ENCODE peak calls at places on chromosomes 12 and 14, in four cellular contexts. B is sigmoid colon, E is gastrocnemius medialis, V is left lung. R is an unnamed sample. For H3K27me3, the result is how much of the 10 kb centered on the place peaks cover.

GRCh38 chr14:93160353-93160801 is 24.3 kb downstream of the MOAP1 start:
- DNase-seq in E (no peak), B (no peak), V (peak), R (peak)

GRCh38 chr12:49507139-49507538 is 31.7 kb upstream of the KCNH3 start:
- DNase-seq in E (no peak), B (no peak), V (no peak), R (peak)

GRCh38 chr12:83985068-83985467 is 927.5 kb downstream of the SLC6A15 start:
- DNase-seq in E (no peak), V (no peak), B (no peak), R (no peak)

GRCh38 chr12:105622220-105622619 is 291.7 kb downstream of the C12orf75 start:
- DNase-seq in V (no peak), B (no peak), E (no peak), R (peak)

GRCh38 chr12:46084666-46085631 is 94.6 kb upstream of the SCAF11 start:
- DNase-seq in E (no peak), V (no peak), B (no peak), R (no peak)

GRCh38 chr12:57234233-57234570 is 4.7 kb downstream of the SHMT2 start:
- DNase-seq in E (no peak), V (peak), B (no peak), R (no peak)

GRCh38 chr14:38883127-38883526 is 219.9 kb downstream of the SEC23A start:
- DNase-seq in V (no peak), B (no peak), E (no peak), R (no peak)

GRCh38 chr14:78207414-78207813 is 37.2 kb downstream of the NRXN3 start:
- DNase-seq in E (no peak), B (no peak), V (no peak), R (no peak)

GRCh38 chr14:75959031-75959430 is 22.8 kb downstream of the TGFB3 start:
- DNase-seq in E (no peak), B (no peak), V (no peak), R (no peak)

GRCh38 chr14:105411017-105411941 is 8.3 kb upstream of the MTA1 start:
- DNase-seq in B (peak), E (no peak), V (peak), R (peak)

GRCh38 chr14:50719911-50720759 is 52.0 kb upstream of the SAV1 start:
- DNase-seq in B (no peak), E (no peak), V (no peak), R (peak)

GRCh38 chr14:99342204-99342603 is 70.2 kb upstream of the BCL11B start:
- DNase-seq in E (no peak), V (no peak), B (no peak), R (no peak)

GRCh38 chr14:35159742-35160409 is 37.5 kb downstream of the PRORP start:
- DNase-seq in B (no peak), E (no peak), V (no peak), R (peak)

DNA sequence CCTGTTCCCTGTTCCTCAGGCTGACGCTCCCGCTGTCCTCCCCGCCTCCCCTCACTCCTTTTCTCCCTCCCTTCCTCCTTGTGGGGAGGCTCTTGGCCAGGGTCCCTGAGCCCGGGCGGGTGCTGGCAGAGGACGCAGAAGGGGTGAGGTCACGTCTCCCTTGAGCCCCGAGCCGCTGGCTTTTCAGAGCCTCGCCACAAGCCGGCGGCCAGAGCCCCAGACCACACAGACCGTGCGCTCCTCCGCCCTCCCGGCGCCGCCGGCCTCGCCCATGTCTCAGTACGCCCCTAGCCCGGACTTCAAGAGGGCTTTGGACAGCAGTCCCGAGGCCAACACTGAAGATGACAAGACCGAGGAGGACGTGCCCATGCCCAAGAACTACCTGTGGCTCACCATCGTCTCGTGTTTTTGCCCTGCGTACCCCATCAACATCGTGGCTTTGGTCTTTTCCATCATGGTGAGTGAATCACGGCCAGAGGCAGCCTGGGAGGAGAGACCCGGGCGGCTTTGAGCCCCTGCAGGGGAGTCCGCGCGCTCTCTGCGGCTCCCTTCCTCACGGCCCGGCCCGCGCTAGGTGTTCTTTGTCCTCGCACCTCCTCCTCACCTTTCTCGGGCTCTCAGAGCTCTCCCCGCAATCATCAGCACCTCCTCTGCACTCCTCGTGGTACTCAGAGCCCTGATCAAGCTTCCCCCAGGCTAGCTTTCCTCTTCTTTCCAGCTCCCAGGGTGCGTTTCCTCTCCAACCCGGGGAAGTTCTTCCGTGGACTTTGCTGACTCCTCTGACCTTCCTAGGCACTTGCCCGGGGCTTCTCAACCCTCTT is at the start of gene TMEM233:
- DNase-seq in B (no peak), E (peak), V (peak), R (no peak)
- H3K27me3 ChIP-seq in B (under half), E (under half), V (half or more), R (under half)

DNA sequence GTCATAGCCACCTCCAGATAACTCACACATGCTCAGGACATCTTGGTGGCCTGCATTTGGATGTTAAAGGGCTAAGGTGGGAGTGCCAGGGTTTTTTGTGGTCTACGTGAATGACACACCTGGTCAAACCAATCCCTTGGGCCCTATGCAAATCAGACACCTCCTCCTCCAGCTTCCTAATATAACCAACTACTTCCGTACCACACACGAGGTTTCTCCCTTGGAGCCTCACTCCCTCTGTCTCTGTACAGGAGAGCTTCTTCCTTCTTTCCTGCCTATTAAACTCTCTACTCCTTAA is 19.6 kb downstream of the APOBEC1 start:
- DNase-seq in B (no peak), V (no peak), E (no peak), R (no peak)
- H3K4me3 ChIP-seq in B (no peak), V (no peak), E (no peak), R (no peak)

DNA sequence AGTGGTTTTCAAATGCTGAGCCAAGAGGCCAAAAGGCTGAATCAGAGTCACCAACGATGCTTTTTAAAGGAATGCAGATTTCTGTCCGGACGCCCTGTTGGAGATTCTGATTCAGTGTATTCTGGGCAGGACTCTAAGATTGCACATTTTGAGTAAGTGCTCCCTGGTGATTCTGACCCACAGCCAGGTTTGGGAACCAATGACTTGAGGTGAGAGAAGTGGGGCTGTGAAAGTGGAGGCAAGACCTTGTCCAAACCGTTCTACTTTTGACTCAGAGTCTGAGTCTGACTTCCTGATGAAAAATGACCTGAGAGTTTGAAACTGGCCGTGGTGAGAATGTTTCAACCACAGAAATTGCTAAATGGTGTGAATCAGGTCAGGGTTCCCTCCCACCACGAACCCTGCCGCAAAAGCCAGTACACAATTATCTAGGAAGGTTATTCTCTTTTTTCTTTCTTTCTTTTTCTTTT is 90.2 kb downstream of the NTN4 start:
- DNase-seq in B (no peak), V (no peak), E (peak), R (peak)
- H3K27ac ChIP-seq in B (no peak), V (no peak), E (no peak), R (peak)

GRCh38 chr14:104118006-104118844 is 20.2 kb upstream of the KIF26A start:
- DNase-seq in V (peak), B (no peak), E (no peak), R (no peak)

GRCh38 chr14:104119700-104120251 is 18.6 kb upstream of the KIF26A start:
- DNase-seq in B (no peak), V (peak), E (no peak), R (no peak)

GRCh38 chr14:104117341-104118005 is 20.9 kb upstream of the KIF26A start:
- DNase-seq in B (no peak), E (no peak), V (peak), R (no peak)

GRCh38 chr14:104120281-104120741 is 18.1 kb upstream of the KIF26A start:
- DNase-seq in B (no peak), E (no peak), V (peak), R (no peak)

DNA sequence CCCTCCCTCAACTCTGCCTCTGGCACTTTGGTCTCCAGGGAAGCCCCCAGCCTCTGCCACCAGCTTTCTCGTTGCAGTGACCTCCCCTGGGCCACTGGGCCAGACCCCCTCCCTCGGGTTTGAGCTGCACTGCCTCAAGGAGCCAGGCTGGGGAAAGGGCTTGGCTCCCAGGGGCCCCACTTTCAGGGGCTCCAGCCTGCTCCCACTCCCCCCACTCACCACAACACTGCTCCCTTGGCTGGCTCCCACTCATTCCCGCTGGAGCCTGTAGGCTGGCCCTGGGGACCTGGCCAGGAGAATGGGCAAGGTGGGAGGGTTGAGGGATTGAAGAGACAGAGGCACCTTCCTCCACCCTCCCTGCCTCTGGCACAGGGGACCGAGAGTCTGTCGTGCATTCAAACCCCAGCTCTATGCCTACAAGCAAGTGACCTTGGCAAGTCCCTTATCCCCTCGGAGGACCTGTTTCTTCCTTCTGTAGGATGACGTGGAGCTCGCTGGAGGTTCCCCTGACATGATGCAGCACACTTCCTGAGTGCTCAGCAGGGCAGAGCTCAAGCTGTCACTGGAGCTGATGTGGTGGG is 19.2 kb upstream of the KIF26A start:
- DNase-seq in B (no peak), V (peak), E (no peak), R (no peak)
- H3K27me3 ChIP-seq in B (under half), V (half or more), E (under half), R (under half)

R was measured in GM23248.